ENCODE peak calls at places on chromosome 7, in five cellular contexts. One of them, this sample, is unnamed.
A peak's percentile ranks its signal among the peaks of the same experiment; 100 is the strongest.

GRCh38 chr7:117188949-117189348 is 133.9 kb downstream of the WNT2 start:
- DNase-seq in suprapubic skin: no peak
- DNase-seq in retinal pigment epithelial cell: no peak
- DNase-seq in germinal center: no peak
- DNase-seq in CD8-positive, alpha-beta memory T cell: no peak
- DNase-seq in this sample: no peak

GRCh38 chr7:34086064-34086463 is 180.7 kb downstream of the BMPER start:
- DNase-seq in suprapubic skin: no peak
- DNase-seq in retinal pigment epithelial cell: no peak
- DNase-seq in germinal center: no peak
- DNase-seq in CD8-positive, alpha-beta memory T cell: no peak
- DNase-seq in this sample: no peak

GRCh38 chr7:2732959-2733584 is 45.1 kb downstream of the AMZ1 start:
- DNase-seq in suprapubic skin: no peak
- DNase-seq in retinal pigment epithelial cell: no peak
- DNase-seq in germinal center: no peak
- DNase-seq in CD8-positive, alpha-beta memory T cell: no peak
- DNase-seq in this sample: no peak

GRCh38 chr7:36291387-36292316 is 98.0 kb upstream of the ANLN start:
- DNase-seq in suprapubic skin: peak; percentile 90
- DNase-seq in retinal pigment epithelial cell: peak; percentile 48
- DNase-seq in germinal center: peak; percentile 75
- DNase-seq in CD8-positive, alpha-beta memory T cell: peak; percentile 75
- DNase-seq in this sample: peak; percentile 69

GRCh38 chr7:151865070-151865670 is 11.7 kb downstream of the PRKAG2 start:
- DNase-seq in suprapubic skin: no peak
- DNase-seq in retinal pigment epithelial cell: no peak
- DNase-seq in germinal center: no peak
- DNase-seq in CD8-positive, alpha-beta memory T cell: peak; percentile 39
- DNase-seq in this sample: no peak

GRCh38 chr7:45919947-45920542 is 1.0 kb downstream of the IGFBP3 start:
- DNase-seq in suprapubic skin: no peak
- DNase-seq in retinal pigment epithelial cell: no peak
- DNase-seq in germinal center: no peak
- DNase-seq in CD8-positive, alpha-beta memory T cell: no peak
- DNase-seq in this sample: no peak

GRCh38 chr7:107686816-107687387 is 26.3 kb downstream of the SLC26A4 start:
- DNase-seq in suprapubic skin: no peak
- DNase-seq in retinal pigment epithelial cell: no peak
- DNase-seq in germinal center: no peak
- DNase-seq in CD8-positive, alpha-beta memory T cell: no peak
- DNase-seq in this sample: no peak

GRCh38 chr7:45203947-45204445 is 46.4 kb downstream of the RAMP3 start:
- DNase-seq in suprapubic skin: peak; percentile 34
- DNase-seq in retinal pigment epithelial cell: no peak
- DNase-seq in germinal center: no peak
- DNase-seq in CD8-positive, alpha-beta memory T cell: no peak
- DNase-seq in this sample: peak; percentile 83

GRCh38 chr7:128830231-128831177 is at the start of gene FLNC:
- DNase-seq in suprapubic skin: no peak
- DNase-seq in retinal pigment epithelial cell: no peak
- DNase-seq in germinal center: no peak
- DNase-seq in CD8-positive, alpha-beta memory T cell: no peak
- DNase-seq in this sample: peak; percentile 50

This sample was measured in CD4-positive, CD25-positive, alpha-beta regulatory T cell.